ENCODE peak calls at places on chromosomes 13 and 19, in six cellular contexts. J, E, Q, T, I and V are unnamed samples.

GRCh38 chr13:46288570-46289259 is 77.0 kb downstream of the LRRC63 start:
- DNase-seq in T (peak; percentile 52), E (peak; percentile 39), J (no peak), Q (peak; percentile 26), I (no peak), V (no peak)

GRCh38 chr19:20423381-20424207 is 142.0 kb downstream of the ZNF737 start:
- DNase-seq in T (peak; percentile 41), I (no peak), Q (peak; percentile 63), E (peak; percentile 15), J (no peak), V (peak; percentile 2)

GRCh38 chr19:32789429-32789828 is 69.9 kb downstream of the TDRD12 start:
- DNase-seq in J (no peak), T (no peak), I (no peak), E (no peak), Q (no peak), V (no peak)

GRCh38 chr19:35509018-35509652 is 4.3 kb downstream of the DMKN start:
- DNase-seq in I (no peak), J (no peak), E (no peak), Q (no peak), T (no peak), V (no peak)

GRCh38 chr19:43533546-43534304 is 737 bp downstream of the ZNF575 start:
- DNase-seq in Q (peak; percentile 96), J (peak; percentile 99), E (peak; percentile 97), I (peak; percentile 63), T (peak; percentile 98), V (peak; percentile 68)

GRCh38 chr13:28568286-28568685 is 73.4 kb upstream of the FLT1 start:
- DNase-seq in E (peak; percentile 46), J (no peak), I (no peak), T (peak; percentile 11), Q (peak; percentile 34), V (no peak)

GRCh38 chr13:75485286-75486062 is 3.5 kb upstream of the TBC1D4 start:
- DNase-seq in J (no peak), T (peak; percentile 20), I (no peak), Q (peak; percentile 82), E (no peak), V (no peak)

GRCh38 chr13:102291587-102292218 is 110.1 kb downstream of the FGF14 start:
- DNase-seq in J (no peak), I (no peak), E (no peak), Q (peak; percentile 4), T (no peak), V (no peak)

GRCh38 chr13:103282571-103283450 is 216.6 kb upstream of the SLC10A2 start:
- DNase-seq in E (no peak), I (no peak), J (peak; percentile 61), T (peak; percentile 3), Q (peak; percentile 73), V (no peak)

GRCh38 chr13:27403252-27403678 is 21.2 kb upstream of the GTF3A start:
- DNase-seq in E (no peak), T (peak; percentile 87), Q (peak; percentile 72), I (no peak), J (no peak), V (no peak)

GRCh38 chr13:30872685-30873443 is 33.2 kb upstream of the MEDAG start:
- DNase-seq in Q (peak; percentile 90), E (peak; percentile 55), T (peak; percentile 76), J (peak; percentile 55), I (no peak), V (no peak)

GRCh38 chr13:59790626-59791025 is 373.1 kb downstream of the DIAPH3 start:
- DNase-seq in E (no peak), I (no peak), Q (peak; percentile 43), J (no peak), T (no peak), V (no peak)

GRCh38 chr19:52296400-52296772 is 583 bp upstream of the ZNF480 start:
- DNase-seq in E (no peak), I (no peak), J (no peak), T (no peak), Q (no peak), V (no peak)

GRCh38 chr13:93878675-93879074 is 600.8 kb downstream of the DCT start:
- DNase-seq in E (no peak), I (no peak), Q (no peak), T (no peak), J (no peak), V (no peak)

GRCh38 chr19:6412111-6412999 is 12.3 kb downstream of the KHSRP start:
- DNase-seq in Q (no peak), T (no peak), I (no peak), J (no peak), E (peak; percentile 78), V (no peak)